ENCODE peak calls at places on chromosome 11, in four cellular contexts. One of them, this sample, is unnamed.
A peak's percentile ranks its signal among the peaks of the same experiment; 100 is the strongest.

GRCh38 chr11:119107538-119108150 is 500 bp downstream of the C2CD2L start:
- DNase-seq in IMR-90: no peak
- DNase-seq in left ventricle myocardium inferior: no peak
- DNase-seq in astrocyte of the spinal cord: no peak
- DNase-seq in this sample: no peak

GRCh38 chr11:103257360-103257759 is 148.1 kb downstream of the DYNC2H1 start:
- DNase-seq in IMR-90: peak; percentile 49
- DNase-seq in left ventricle myocardium inferior: no peak
- DNase-seq in astrocyte of the spinal cord: peak; percentile 26
- DNase-seq in this sample: peak; percentile 37

GRCh38 chr11:1874406-1875092 is 17.1 kb downstream of the PRR33 start:
- DNase-seq in IMR-90: no peak
- DNase-seq in left ventricle myocardium inferior: peak; percentile 34
- DNase-seq in astrocyte of the spinal cord: no peak
- DNase-seq in this sample: no peak

GRCh38 chr11:58941838-58942237 is 2.5 kb downstream of the GLYATL1 start:
- DNase-seq in IMR-90: no peak
- DNase-seq in left ventricle myocardium inferior: no peak
- DNase-seq in astrocyte of the spinal cord: no peak
- DNase-seq in this sample: no peak

GRCh38 chr11:114163830-114164401 is 104.4 kb downstream of the ZBTB16 start:
- DNase-seq in IMR-90: no peak
- DNase-seq in left ventricle myocardium inferior: peak; percentile 48
- DNase-seq in astrocyte of the spinal cord: peak; percentile 52
- DNase-seq in this sample: peak; percentile 69

GRCh38 chr11:119134389-119134978 is 13.1 kb downstream of the HINFP start:
- DNase-seq in IMR-90: no peak
- DNase-seq in left ventricle myocardium inferior: no peak
- DNase-seq in astrocyte of the spinal cord: no peak
- DNase-seq in this sample: peak; percentile 14

GRCh38 chr11:113363996-113364641 is 23.5 kb upstream of the ANKK1 start:
- DNase-seq in IMR-90: no peak
- DNase-seq in left ventricle myocardium inferior: no peak
- DNase-seq in astrocyte of the spinal cord: no peak
- DNase-seq in this sample: no peak

GRCh38 chr11:111795333-111795985 is 29.3 kb upstream of the PPP2R1B start:
- DNase-seq in IMR-90: peak; percentile 82
- DNase-seq in left ventricle myocardium inferior: no peak
- DNase-seq in astrocyte of the spinal cord: peak; percentile 60
- DNase-seq in this sample: no peak

GRCh38 chr11:70625051-70625450 is 226.7 kb downstream of the CTTN start:
- DNase-seq in IMR-90: no peak
- DNase-seq in left ventricle myocardium inferior: no peak
- DNase-seq in astrocyte of the spinal cord: no peak
- DNase-seq in this sample: no peak

GRCh38 chr11:61079416-61080150 is 22.7 kb upstream of the CD5 start:
- DNase-seq in IMR-90: no peak
- DNase-seq in left ventricle myocardium inferior: no peak
- DNase-seq in astrocyte of the spinal cord: no peak
- DNase-seq in this sample: no peak

GRCh38 chr11:20156876-20157613 is 3.2 kb downstream of the DBX1 start:
- DNase-seq in IMR-90: no peak
- DNase-seq in left ventricle myocardium inferior: no peak
- DNase-seq in astrocyte of the spinal cord: no peak
- DNase-seq in this sample: no peak

GRCh38 chr11:71238285-71238875 is 14.0 kb downstream of the SHANK2 start:
- DNase-seq in IMR-90: no peak
- DNase-seq in left ventricle myocardium inferior: no peak
- DNase-seq in astrocyte of the spinal cord: no peak
- DNase-seq in this sample: no peak

GRCh38 chr11:27084407-27084985 is 43.9 kb downstream of the BBOX1 start:
- DNase-seq in IMR-90: peak; percentile 30
- DNase-seq in left ventricle myocardium inferior: no peak
- DNase-seq in astrocyte of the spinal cord: peak; percentile 83
- DNase-seq in this sample: no peak

GRCh38 chr11:127056338-127056971 is 55.9 kb upstream of the KIRREL3 start:
- DNase-seq in IMR-90: no peak
- DNase-seq in left ventricle myocardium inferior: no peak
- DNase-seq in astrocyte of the spinal cord: no peak
- DNase-seq in this sample: no peak

GRCh38 chr11:110432713-110433392 is 3.1 kb downstream of the FDX1 start:
- DNase-seq in IMR-90: peak; percentile 60
- DNase-seq in left ventricle myocardium inferior: no peak
- DNase-seq in astrocyte of the spinal cord: peak; percentile 51
- DNase-seq in this sample: peak; percentile 20

GRCh38 chr11:61256710-61257482 is 15.9 kb downstream of the PGA5 start:
- DNase-seq in IMR-90: no peak
- DNase-seq in left ventricle myocardium inferior: no peak
- DNase-seq in astrocyte of the spinal cord: no peak
- DNase-seq in this sample: no peak

GRCh38 chr11:117468888-117469287 is 141.2 kb downstream of the CEP164 start:
- DNase-seq in IMR-90: no peak
- DNase-seq in left ventricle myocardium inferior: no peak
- DNase-seq in astrocyte of the spinal cord: no peak
- DNase-seq in this sample: no peak

GRCh38 chr11:103175461-103176129 is 66.4 kb downstream of the DYNC2H1 start:
- DNase-seq in IMR-90: no peak
- DNase-seq in left ventricle myocardium inferior: no peak
- DNase-seq in astrocyte of the spinal cord: no peak
- DNase-seq in this sample: no peak

GRCh38 chr11:77519847-77520246 is 46.0 kb upstream of the PAK1 start:
- DNase-seq in IMR-90: no peak
- DNase-seq in left ventricle myocardium inferior: no peak
- DNase-seq in astrocyte of the spinal cord: no peak
- DNase-seq in this sample: no peak

GRCh38 chr11:124276081-124276480 is 19.9 kb downstream of the OR8G5 start:
- DNase-seq in IMR-90: peak; percentile 82
- DNase-seq in left ventricle myocardium inferior: no peak
- DNase-seq in astrocyte of the spinal cord: peak; percentile 84
- DNase-seq in this sample: peak; percentile 82

GRCh38 chr11:78886616-78887015 is 312.0 kb upstream of the NARS2 start:
- DNase-seq in IMR-90: peak; percentile 64
- DNase-seq in left ventricle myocardium inferior: no peak
- DNase-seq in astrocyte of the spinal cord: no peak
- DNase-seq in this sample: peak; percentile 63

GRCh38 chr11:61445535-61445934 is 15.6 kb downstream of the SDHAF2 start:
- DNase-seq in IMR-90: peak; percentile 19
- DNase-seq in left ventricle myocardium inferior: no peak
- DNase-seq in astrocyte of the spinal cord: no peak
- DNase-seq in this sample: no peak

GRCh38 chr11:119788096-119788883 is 59.3 kb upstream of the NECTIN1 start:
- DNase-seq in IMR-90: no peak
- DNase-seq in left ventricle myocardium inferior: no peak
- DNase-seq in astrocyte of the spinal cord: no peak
- DNase-seq in this sample: no peak

GRCh38 chr11:17845431-17845881 is 110.9 kb downstream of the KCNC1 start:
- DNase-seq in IMR-90: peak; percentile 91
- DNase-seq in left ventricle myocardium inferior: no peak
- DNase-seq in astrocyte of the spinal cord: peak; percentile 82
- DNase-seq in this sample: peak; percentile 56

GRCh38 chr11:64888406-64888757 is 10.0 kb upstream of the EHD1 start:
- DNase-seq in IMR-90: no peak
- DNase-seq in left ventricle myocardium inferior: no peak
- DNase-seq in astrocyte of the spinal cord: no peak
- DNase-seq in this sample: no peak

GRCh38 chr11:64887757-64888405 is 9.5 kb upstream of the EHD1 start:
- DNase-seq in IMR-90: no peak
- DNase-seq in left ventricle myocardium inferior: peak; percentile 85
- DNase-seq in astrocyte of the spinal cord: peak; percentile 58
- DNase-seq in this sample: peak; percentile 66

GRCh38 chr11:64885367-64886286 is 7.2 kb upstream of the EHD1 start:
- DNase-seq in IMR-90: peak; percentile 94
- DNase-seq in left ventricle myocardium inferior: no peak
- DNase-seq in astrocyte of the spinal cord: peak; percentile 58
- DNase-seq in this sample: peak; percentile 88

GRCh38 chr11:64888761-64889511 is 10.5 kb upstream of the EHD1 start:
- DNase-seq in IMR-90: no peak
- DNase-seq in left ventricle myocardium inferior: no peak
- DNase-seq in astrocyte of the spinal cord: no peak
- DNase-seq in this sample: no peak

GRCh38 chr11:64887234-64887756 is 8.9 kb upstream of the EHD1 start:
- DNase-seq in IMR-90: no peak
- DNase-seq in left ventricle myocardium inferior: no peak
- DNase-seq in astrocyte of the spinal cord: no peak
- DNase-seq in this sample: no peak
- H3K4me3 ChIP-seq in IMR-90: no peak overlapping the region
- H3K4me3 ChIP-seq in left ventricle myocardium inferior: peak overlapping the region; percentile 49
- H3K4me3 ChIP-seq in astrocyte of the spinal cord: no peak overlapping the region
- H3K4me3 ChIP-seq in this sample: no peak overlapping the region

DNA sequence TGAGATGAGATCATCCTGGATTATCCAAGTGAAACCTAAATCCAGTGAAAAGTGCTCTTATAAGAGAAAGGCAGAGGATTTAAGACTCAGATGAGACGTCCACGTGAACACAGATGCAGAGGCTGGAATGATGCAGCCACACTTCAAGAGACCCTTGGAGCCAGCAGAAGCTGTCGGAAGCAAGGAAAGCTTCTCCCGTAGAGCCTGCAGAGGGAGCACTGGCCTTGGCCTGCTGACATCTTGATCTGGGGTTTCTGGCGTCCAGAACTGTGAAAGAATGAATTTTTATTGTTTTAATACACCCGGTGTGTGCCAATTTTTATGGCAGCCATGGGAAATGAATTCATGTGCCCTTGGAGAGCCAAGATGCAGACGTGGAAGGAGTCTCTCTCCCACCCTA is 407.0 kb upstream of the B3GAT1 start:
- DNase-seq in IMR-90: no peak
- DNase-seq in left ventricle myocardium inferior: no peak
- DNase-seq in astrocyte of the spinal cord: no peak
- DNase-seq in this sample: no peak
- TF ChIP-seq CTCF in IMR-90: no peak
- TF ChIP-seq CTCF in left ventricle myocardium inferior: peak; percentile 36
- TF ChIP-seq CTCF in astrocyte of the spinal cord: no peak
- TF ChIP-seq CTCF in this sample: no peak

DNA sequence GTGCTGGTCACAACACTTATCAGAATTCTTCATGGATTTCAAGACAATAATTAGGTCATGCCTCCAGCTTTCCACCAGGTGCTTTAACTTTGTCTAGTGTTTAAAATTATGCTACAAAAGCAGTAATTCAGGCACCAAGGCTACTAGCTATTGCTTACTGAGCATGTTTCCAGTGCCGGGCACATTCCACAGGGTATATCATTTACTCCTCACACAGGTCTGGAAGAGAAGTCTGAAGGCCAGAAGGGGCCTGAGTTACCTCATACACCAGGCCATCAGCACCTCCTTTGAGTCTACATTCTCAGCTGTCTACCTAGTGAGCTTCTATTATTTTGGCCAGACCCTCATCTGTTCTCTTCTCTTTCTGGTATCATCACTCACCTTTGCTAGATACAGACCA is 41.7 kb upstream of the LMO2 start:
- DNase-seq in IMR-90: no peak
- DNase-seq in left ventricle myocardium inferior: no peak
- DNase-seq in astrocyte of the spinal cord: no peak
- DNase-seq in this sample: no peak
- H3K4me3 ChIP-seq in IMR-90: no peak overlapping the region
- H3K4me3 ChIP-seq in left ventricle myocardium inferior: no peak overlapping the region
- H3K4me3 ChIP-seq in astrocyte of the spinal cord: no peak overlapping the region
- H3K4me3 ChIP-seq in this sample: no peak overlapping the region

DNA sequence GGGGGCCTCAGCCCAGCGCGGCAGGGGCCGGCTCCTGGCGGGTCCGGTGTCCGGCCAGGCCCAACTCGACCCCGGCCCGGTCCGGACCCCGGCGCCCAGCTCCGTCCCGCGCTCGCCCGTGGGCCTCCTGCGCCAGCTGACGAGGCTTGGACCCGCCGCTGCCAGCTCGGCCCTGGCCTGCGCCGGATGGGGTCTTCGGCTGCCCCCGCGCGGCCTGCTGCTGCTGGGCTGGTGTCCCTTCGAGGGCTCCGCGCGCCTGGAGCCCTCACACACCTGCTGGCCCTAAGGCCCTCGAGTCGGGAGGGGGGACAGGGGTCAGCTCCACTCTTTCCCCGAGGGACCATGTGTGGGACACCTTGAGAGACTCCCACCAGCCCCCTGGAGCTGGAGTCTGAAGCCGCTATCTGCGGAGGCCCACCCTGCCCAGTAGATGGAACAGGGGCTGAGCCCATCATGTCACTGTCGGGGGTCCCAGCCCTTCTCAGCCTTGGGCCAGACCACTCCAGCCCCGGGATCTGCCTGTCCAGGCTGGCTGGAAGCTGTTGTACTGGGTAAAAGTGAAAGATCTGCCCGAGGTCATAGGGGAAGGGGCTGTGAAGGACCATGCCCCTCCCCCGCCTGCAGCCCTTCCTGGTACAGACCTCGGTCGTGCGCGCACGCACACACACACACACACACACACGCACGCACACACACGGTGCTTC is 768 bp upstream of the CDKN1C start:
- DNase-seq in IMR-90: no peak
- DNase-seq in left ventricle myocardium inferior: peak; percentile 41
- DNase-seq in astrocyte of the spinal cord: peak; percentile 17
- DNase-seq in this sample: no peak
- TF ChIP-seq CTCF in IMR-90: peak; percentile 29
- TF ChIP-seq CTCF in left ventricle myocardium inferior: peak; percentile 38
- TF ChIP-seq CTCF in astrocyte of the spinal cord: peak; percentile 35
- TF ChIP-seq CTCF in this sample: peak; percentile 2

GRCh38 chr11:44566559-44566949 is 1.1 kb downstream of the CD82 start:
- DNase-seq in IMR-90: no peak
- DNase-seq in left ventricle myocardium inferior: no peak
- DNase-seq in astrocyte of the spinal cord: no peak
- DNase-seq in this sample: no peak
- H3K4me3 ChIP-seq in IMR-90: peak overlapping the region; percentile 11
- H3K4me3 ChIP-seq in left ventricle myocardium inferior: peak overlapping the region; percentile 77
- H3K4me3 ChIP-seq in astrocyte of the spinal cord: peak overlapping the region; percentile 66
- H3K4me3 ChIP-seq in this sample: peak overlapping the region; percentile 53